ENCODE peak calls at places on chromosomes 5 and 9, in eight cellular contexts. F is fibroblast of lung, J is testis, B is endothelial cell, A is GM12865, S is foreskin fibroblast, W is AG10803, V is neural crest cell. Z is an unnamed sample.
A peak's percentile ranks its signal among the peaks of the same experiment; 100 is the strongest.

GRCh38 chr9:87336407-87336806 is 161.3 kb upstream of the DAPK1 start:
- DNase-seq in A (peak; percentile 60), S (no peak), F (peak; percentile 10), B (no peak), J (no peak), W (peak; percentile 50), V (no peak), Z (no peak)

GRCh38 chr9:99445920-99446319 is 223.8 kb downstream of the SEC61B start:
- DNase-seq in S (peak; percentile 47), J (no peak), W (no peak), V (no peak), A (no peak), B (no peak), F (no peak), Z (no peak)

GRCh38 chr9:103985082-103985481 is 109.0 kb upstream of the SMC2 start:
- DNase-seq in A (no peak), V (no peak), W (no peak), J (no peak), F (no peak), B (no peak), S (no peak), Z (no peak)

GRCh38 chr5:79759436-79759835 is 69.8 kb downstream of the CMYA5 start:
- DNase-seq in W (peak; percentile 88), S (peak; percentile 73), F (peak; percentile 64), J (no peak), A (no peak), V (no peak), B (no peak), Z (no peak)

GRCh38 chr5:32278403-32278802 is 34.3 kb downstream of the MTMR12 start:
- DNase-seq in B (no peak), F (peak; percentile 58), J (no peak), W (peak; percentile 38), V (no peak), S (peak; percentile 18), A (peak; percentile 59), Z (no peak)

GRCh38 chr5:132437604-132438275 is 52.8 kb downstream of the IRF1 start:
- DNase-seq in B (peak; percentile 19), A (peak; percentile 89), S (peak; percentile 85), V (no peak), W (peak; percentile 93), F (peak; percentile 89), J (peak; percentile 87), Z (peak; percentile 90)

GRCh38 chr5:163475416-163475815 is 15.0 kb downstream of the HMMR start:
- DNase-seq in A (no peak), F (no peak), V (no peak), J (no peak), B (no peak), W (no peak), S (no peak), Z (no peak)

GRCh38 chr9:33117306-33117705 is 40.8 kb upstream of the SMU1 start:
- DNase-seq in S (no peak), B (no peak), A (no peak), F (peak; percentile 71), V (no peak), J (no peak), W (peak; percentile 88), Z (no peak)

GRCh38 chr5:161700065-161700464 is 14.5 kb downstream of the GABRA6 start:
- DNase-seq in F (no peak), A (no peak), S (no peak), J (no peak), B (no peak), V (no peak), W (no peak), Z (no peak)

GRCh38 chr9:2663886-2664674 is 42.5 kb downstream of the VLDLR start:
- DNase-seq in W (no peak), J (no peak), S (no peak), A (no peak), B (no peak), V (no peak), F (no peak), Z (no peak)

GRCh38 chr9:2663486-2663885 is 41.9 kb downstream of the VLDLR start:
- DNase-seq in J (peak; percentile 37), S (no peak), F (no peak), B (no peak), W (no peak), V (no peak), A (no peak), Z (no peak)

GRCh38 chr9:2666569-2666968 is 45.0 kb downstream of the VLDLR start:
- DNase-seq in B (no peak), A (no peak), V (no peak), S (no peak), J (no peak), F (no peak), W (no peak), Z (no peak)

GRCh38 chr9:2664675-2665065 is 43.1 kb downstream of the VLDLR start:
- DNase-seq in B (no peak), F (no peak), V (no peak), A (no peak), J (no peak), S (no peak), W (no peak), Z (no peak)

GRCh38 chr9:2662496-2662895 is 40.9 kb downstream of the VLDLR start:
- DNase-seq in A (no peak), B (peak; percentile 6), W (no peak), J (peak; percentile 45), V (no peak), F (no peak), S (no peak), Z (peak; percentile 9)
- TF ChIP-seq CTCF in A (no peak), B (no peak), W (peak; percentile 31), J (no peak), V (no peak), F (no peak), S (no peak), Z (no peak)

GRCh38 chr5:42250-42649 is 49.7 kb upstream of the PLEKHG4B start:
- DNase-seq in B (peak; percentile 57), F (peak; percentile 6), V (no peak), S (no peak), A (no peak), W (peak; percentile 14), J (no peak), Z (no peak)
- TF ChIP-seq CTCF in B (no peak), F (peak; percentile 19), V (peak; percentile 67), S (peak; percentile 45), A (no peak), W (peak; percentile 54), J (no peak), Z (no peak)

GRCh38 chr5:180056153-180056552 is 15.4 kb downstream of the RNF130 start:
- DNase-seq in B (no peak), W (no peak), F (no peak), A (no peak), V (no peak), S (no peak), J (no peak), Z (no peak)

GRCh38 chr5:180053061-180053602 is 18.4 kb downstream of the RNF130 start:
- DNase-seq in A (no peak), B (no peak), W (no peak), F (no peak), S (no peak), J (no peak), V (no peak), Z (no peak)

GRCh38 chr5:180050106-180050929 is 21.2 kb downstream of the RNF130 start:
- DNase-seq in F (no peak), V (no peak), W (no peak), J (no peak), B (no peak), A (no peak), S (no peak), Z (no peak)

GRCh38 chr5:180052211-180052818 is 19.2 kb downstream of the RNF130 start:
- DNase-seq in W (no peak), J (no peak), S (no peak), V (no peak), A (no peak), B (no peak), F (no peak), Z (no peak)

GRCh38 chr5:180054226-180054625 is 17.3 kb downstream of the RNF130 start:
- DNase-seq in V (no peak), A (no peak), F (no peak), B (no peak), J (no peak), S (no peak), W (no peak), Z (no peak)
- TF ChIP-seq CTCF in V (no peak), A (no peak), F (no peak), B (no peak), J (no peak), S (no peak), W (no peak), Z (no peak)

GRCh38 chr5:35146386-35146785 is 83.9 kb downstream of the PRLR start:
- DNase-seq in F (no peak), A (no peak), V (no peak), B (no peak), W (no peak), J (no peak), S (no peak), Z (no peak)

GRCh38 chr5:35145671-35146317 is 84.5 kb downstream of the PRLR start:
- DNase-seq in W (peak; percentile 22), S (no peak), A (no peak), B (no peak), J (no peak), V (no peak), F (no peak), Z (no peak)

GRCh38 chr5:35149041-35149440 is 81.2 kb downstream of the PRLR start:
- DNase-seq in F (no peak), V (no peak), B (no peak), A (no peak), W (no peak), S (no peak), J (no peak), Z (no peak)

GRCh38 chr5:35141739-35142138 is 88.5 kb downstream of the PRLR start:
- DNase-seq in A (no peak), S (no peak), J (no peak), V (no peak), W (no peak), F (no peak), B (no peak), Z (no peak)

GRCh38 chr5:35143841-35144240 is 86.4 kb downstream of the PRLR start:
- DNase-seq in S (no peak), W (peak; percentile 58), F (no peak), B (no peak), V (no peak), A (no peak), J (no peak), Z (no peak)
- TF ChIP-seq CTCF in S (no peak), W (no peak), F (no peak), B (no peak), V (no peak), A (no peak), J (no peak), Z (no peak)

DNA sequence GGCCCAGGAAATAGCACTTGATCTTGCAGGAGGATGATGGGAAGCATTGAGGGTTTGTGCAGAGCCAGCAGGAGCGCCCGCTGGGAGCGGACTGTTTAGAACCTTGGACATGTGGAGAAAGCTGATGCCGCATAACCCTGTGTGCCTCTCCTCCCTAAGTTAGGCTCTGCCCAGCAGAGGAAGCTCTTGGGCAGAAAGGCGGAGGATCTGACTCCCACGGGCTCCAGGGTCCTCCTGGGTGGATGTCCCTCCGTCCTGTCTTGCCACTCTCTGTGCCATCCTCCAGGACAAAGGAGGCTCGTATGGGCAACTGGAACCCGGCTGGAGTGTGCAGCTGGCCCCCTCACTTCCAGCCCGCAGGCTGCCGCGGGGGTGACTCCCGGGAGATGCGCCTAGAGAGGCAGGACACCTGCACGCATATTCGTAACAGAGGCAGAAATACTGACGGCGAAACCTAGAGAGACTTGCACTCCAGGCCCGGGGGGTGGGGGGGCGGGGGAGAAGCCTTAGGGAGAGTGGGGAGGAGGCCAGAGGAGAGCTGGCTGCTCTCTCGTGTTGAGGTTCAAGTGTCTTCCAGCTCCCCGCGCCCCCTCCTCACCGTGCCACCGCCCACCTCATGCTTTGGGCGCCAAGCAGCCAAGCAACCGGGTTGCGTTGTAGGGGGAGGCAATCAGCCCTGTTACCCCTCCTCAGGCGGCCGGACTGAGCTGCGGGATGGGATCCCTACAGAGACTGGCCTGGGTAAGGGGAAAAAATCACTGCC is 5.4 kb upstream of the FOXE1 start:
- DNase-seq in W (no peak), F (no peak), B (no peak), A (no peak), V (no peak), J (no peak), S (no peak), Z (no peak)
- TF ChIP-seq CTCF in W (no peak), F (no peak), B (no peak), A (no peak), V (no peak), J (no peak), S (no peak), Z (no peak)

Z was measured in mucosa of descending colon.